ENCODE peak calls at places on chromosome 7, in seven cellular contexts. O is brain microvascular endothelial cell, C is astrocyte of the spinal cord, L is NB4, U is heart right ventricle, A is transverse colon, V is GM12865. H is an unnamed sample.
A peak's percentile ranks its signal among the peaks of the same experiment; 100 is the strongest.

GRCh38 chr7:130695840-130696239 is 9.5 kb upstream of the TSGA13 start:
- DNase-seq in L (peak; percentile 57), C (peak; percentile 41), V (peak; percentile 36), A (no peak), O (peak; percentile 11), U (no peak), H (no peak)

GRCh38 chr7:45973725-45974532 is 52.9 kb upstream of the IGFBP3 start:
- DNase-seq in O (no peak), U (no peak), L (no peak), C (peak; percentile 32), V (no peak), A (no peak), H (no peak)

GRCh38 chr7:30028749-30029635 is 780 bp downstream of the PLEKHA8 start:
- DNase-seq in A (no peak), L (peak; percentile 72), V (peak; percentile 65), C (peak; percentile 28), O (peak; percentile 31), U (peak; percentile 59), H (peak; percentile 6)

GRCh38 chr7:93935112-93935511 is 13.6 kb downstream of the GNG11 start:
- DNase-seq in A (no peak), U (no peak), L (no peak), V (no peak), O (no peak), C (no peak), H (no peak)

GRCh38 chr7:42104231-42104630 is 132.8 kb downstream of the GLI3 start:
- DNase-seq in L (no peak), V (no peak), U (no peak), O (no peak), A (no peak), C (no peak), H (no peak)

GRCh38 chr7:128876978-128877755 is 14.5 kb downstream of the ATP6V1F start:
- DNase-seq in O (no peak), C (no peak), A (no peak), L (no peak), U (no peak), V (no peak), H (no peak)

GRCh38 chr7:40544277-40544723 is 409.5 kb downstream of the SUGCT start:
- DNase-seq in U (no peak), A (no peak), O (no peak), V (no peak), L (no peak), C (no peak), H (no peak)

GRCh38 chr7:102146122-102146521 is 140.5 kb upstream of the SH2B2 start:
- DNase-seq in U (peak; percentile 60), V (no peak), A (no peak), O (no peak), C (no peak), L (no peak), H (no peak)

GRCh38 chr7:130921391-130922180 is 187.6 kb upstream of the KLF14 start:
- DNase-seq in A (peak; percentile 61), U (peak; percentile 43), L (no peak), C (peak; percentile 95), O (peak; percentile 84), V (no peak), H (no peak)

GRCh38 chr7:36129048-36129534 is 24.0 kb upstream of the EEPD1 start:
- DNase-seq in L (no peak), V (no peak), C (no peak), O (peak; percentile 73), U (no peak), A (peak; percentile 59), H (no peak)

GRCh38 chr7:23972057-23972456 is 262.0 kb downstream of the STK31 start:
- DNase-seq in C (no peak), L (no peak), O (no peak), A (no peak), U (no peak), V (no peak), H (no peak)

GRCh38 chr7:3730271-3730670 is 429.2 kb downstream of the SDK1 start:
- DNase-seq in U (no peak), V (no peak), O (no peak), A (no peak), L (no peak), C (peak; percentile 72), H (no peak)

GRCh38 chr7:27156508-27156898 is at the start of gene HOXA7:
- DNase-seq in C (peak; percentile 82), V (no peak), L (peak; percentile 37), A (peak; percentile 75), U (no peak), O (no peak), H (no peak)

GRCh38 chr7:25584557-25584956 is 356.3 kb upstream of the NPVF start:
- DNase-seq in A (no peak), U (no peak), L (no peak), V (no peak), O (no peak), C (no peak), H (no peak)

GRCh38 chr7:157318015-157318706 is 18.6 kb upstream of the DNAJB6 start:
- DNase-seq in C (peak; percentile 22), U (no peak), V (peak; percentile 64), A (peak; percentile 39), O (peak; percentile 62), L (peak; percentile 84), H (no peak)

GRCh38 chr7:1593091-1593866 is 23.4 kb upstream of the PSMG3 start:
- DNase-seq in V (peak; percentile 21), A (no peak), U (no peak), C (no peak), O (no peak), L (peak; percentile 63), H (no peak)

GRCh38 chr7:97004931-97005763 is at the start of gene DLX6:
- DNase-seq in A (peak; percentile 38), U (no peak), V (peak; percentile 37), C (no peak), O (no peak), L (no peak), H (no peak)

GRCh38 chr7:97006146-97006950 is 995 bp downstream of the DLX6 start:
- DNase-seq in L (peak; percentile 45), V (peak; percentile 41), U (no peak), A (no peak), C (no peak), O (no peak), H (no peak)

GRCh38 chr7:97008275-97008917 is 3.0 kb downstream of the DLX6 start:
- DNase-seq in V (no peak), L (no peak), O (no peak), U (no peak), C (no peak), A (no peak), H (no peak)

GRCh38 chr7:97005764-97006145 is 402 bp downstream of the DLX6 start:
- DNase-seq in L (no peak), A (no peak), V (no peak), C (peak; percentile 16), O (peak; percentile 12), U (no peak), H (no peak)

GRCh38 chr7:97006951-97007861 is 1.9 kb downstream of the DLX6 start:
- DNase-seq in L (no peak), C (no peak), A (no peak), O (no peak), V (no peak), U (no peak), H (no peak)
- H3K4me3 ChIP-seq in L (no peak overlapping the region), C (no peak overlapping the region), A (no peak overlapping the region), O (no peak overlapping the region), V (no peak overlapping the region), U (peak overlapping the region; percentile 38), H (no peak overlapping the region)

GRCh38 chr7:99579281-99579955 is 18.6 kb upstream of the TMEM225B start:
- DNase-seq in L (no peak), A (no peak), V (no peak), C (no peak), U (no peak), O (no peak), H (no peak)
- H3K4me3 ChIP-seq in L (no peak overlapping the region), A (peak overlapping the region; percentile 48), V (no peak overlapping the region), C (peak overlapping the region; percentile 54), U (peak overlapping the region; percentile 64), O (peak overlapping the region; percentile 61), H (peak overlapping the region; percentile 67)

GRCh38 chr7:100432621-100433275 is 3.1 kb downstream of the MEPCE start:
- DNase-seq in O (no peak), A (no peak), V (no peak), C (no peak), L (peak; percentile 21), U (no peak), H (no peak)

GRCh38 chr7:100430450-100431285 is 1.0 kb downstream of the MEPCE start:
- DNase-seq in V (no peak), U (no peak), O (no peak), C (no peak), A (peak; percentile 29), L (no peak), H (no peak)

GRCh38 chr7:100432053-100432452 is 2.4 kb downstream of the MEPCE start:
- DNase-seq in O (no peak), U (no peak), A (no peak), V (no peak), C (no peak), L (no peak), H (no peak)

GRCh38 chr7:100429637-100430449 is at the start of gene MEPCE:
- DNase-seq in U (peak; percentile 97), O (peak; percentile 97), L (peak; percentile 95), A (peak; percentile 96), C (peak; percentile 98), V (peak; percentile 98), H (peak; percentile 91)

DNA sequence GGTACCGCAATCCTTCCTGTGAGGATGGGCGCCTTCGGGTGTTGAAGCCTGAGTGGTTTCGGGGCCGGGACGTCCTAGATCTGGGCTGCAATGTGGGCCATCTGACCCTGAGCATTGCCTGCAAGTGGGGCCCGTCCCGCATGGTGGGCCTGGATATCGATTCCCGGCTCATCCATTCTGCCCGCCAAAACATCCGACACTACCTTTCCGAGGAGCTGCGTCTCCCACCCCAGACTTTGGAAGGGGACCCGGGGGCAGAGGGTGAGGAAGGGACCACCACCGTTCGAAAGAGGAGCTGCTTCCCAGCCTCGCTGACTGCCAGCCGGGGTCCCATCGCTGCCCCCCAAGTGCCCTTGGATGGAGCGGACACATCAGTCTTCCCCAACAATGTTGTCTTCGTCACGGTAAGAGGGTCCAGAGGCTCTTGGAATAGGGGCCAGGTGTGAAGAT is 1.7 kb downstream of the MEPCE start:
- DNase-seq in A (no peak), U (no peak), V (no peak), O (no peak), L (no peak), C (no peak), H (no peak)
- H3K4me3 ChIP-seq in A (no peak overlapping the region), U (peak overlapping the region; percentile 97), V (peak overlapping the region; percentile 64), O (no peak overlapping the region), L (peak overlapping the region; percentile 83), C (no peak overlapping the region), H (no peak overlapping the region)

DNA sequence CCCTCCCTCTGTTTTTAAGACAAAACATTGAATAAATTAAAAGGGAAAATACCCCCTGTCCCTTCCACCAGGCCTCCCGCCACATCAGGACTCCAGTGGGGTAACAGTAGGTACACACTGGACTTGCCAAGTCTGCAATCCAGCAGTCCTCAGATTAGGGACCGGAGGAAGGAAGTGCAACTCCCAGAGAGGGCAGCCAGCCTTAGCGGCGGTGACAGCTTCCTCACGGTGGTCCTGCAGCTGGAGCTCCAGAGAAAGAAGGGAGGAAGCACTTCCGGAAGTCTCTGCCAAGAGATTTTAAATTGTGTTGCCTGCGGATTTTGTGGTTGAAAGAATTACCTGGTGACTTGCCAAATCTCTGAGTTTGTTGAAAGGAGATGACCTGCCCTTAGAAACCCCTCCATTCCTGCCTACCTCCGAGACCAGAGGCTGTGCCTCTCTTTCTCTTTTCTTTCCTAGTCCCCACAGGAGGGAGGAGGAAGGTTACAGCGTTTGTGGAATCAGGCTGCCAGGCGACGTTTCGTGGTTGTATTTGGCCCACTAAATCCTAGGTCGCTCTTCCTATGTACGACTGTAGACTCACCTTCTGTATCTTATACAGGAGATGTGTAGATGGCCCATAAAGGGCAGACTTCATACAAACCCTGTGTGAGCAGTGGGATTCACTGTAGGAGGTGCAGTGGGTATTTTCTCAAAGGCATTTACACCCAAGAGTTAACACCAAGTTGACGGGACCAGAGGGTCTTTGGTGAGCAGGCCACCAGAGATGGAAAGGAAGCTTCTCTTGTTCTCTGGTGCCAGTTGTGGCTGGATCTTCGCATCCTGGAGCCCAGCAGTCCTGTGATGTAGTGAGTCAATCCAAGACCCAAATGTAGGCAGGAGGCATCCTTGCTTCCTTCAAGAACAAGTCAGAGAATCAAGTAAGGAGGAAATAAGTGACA is 77.9 kb downstream of the INSIG1 start:
- DNase-seq in L (peak; percentile 55), V (no peak), O (no peak), C (no peak), U (no peak), A (no peak), H (no peak)
- H3K4me3 ChIP-seq in L (no peak overlapping the region), V (no peak overlapping the region), O (no peak overlapping the region), C (no peak overlapping the region), U (no peak overlapping the region), A (no peak overlapping the region), H (no peak overlapping the region)